ENCODE peak calls at places on chromosomes 4 and X, in six cellular contexts. One of them, this sample, is unnamed.
A peak's percentile ranks its signal among the peaks of the same experiment; 100 is the strongest.

GRCh38 chrX:119682019-119682989 is 10.7 kb downstream of the SEPTIN6 start:
- DNase-seq in MM.1S: peak; percentile 74
- DNase-seq in keratinocyte: no peak
- DNase-seq in fibroblast of lung: no peak
- DNase-seq in neural progenitor cell: no peak
- DNase-seq in mammary epithelial cell: no peak
- DNase-seq in this sample: no peak

GRCh38 chrX:31522760-31523159 is 450.9 kb upstream of the FTHL17 start:
- DNase-seq in MM.1S: no peak
- DNase-seq in keratinocyte: no peak
- DNase-seq in fibroblast of lung: no peak
- DNase-seq in neural progenitor cell: no peak
- DNase-seq in mammary epithelial cell: no peak
- DNase-seq in this sample: no peak

GRCh38 chr4:145735330-145735638 is 55.3 kb downstream of the C4orf51 start:
- DNase-seq in MM.1S: no peak
- DNase-seq in keratinocyte: peak; percentile 55
- DNase-seq in fibroblast of lung: peak; percentile 99
- DNase-seq in neural progenitor cell: no peak
- DNase-seq in mammary epithelial cell: peak; percentile 95
- DNase-seq in this sample: no peak

GRCh38 chr4:104494822-104495559 is at the start of gene CXXC4:
- DNase-seq in MM.1S: peak; percentile 88
- DNase-seq in keratinocyte: no peak
- DNase-seq in fibroblast of lung: peak; percentile 80
- DNase-seq in neural progenitor cell: peak; percentile 94
- DNase-seq in mammary epithelial cell: peak; percentile 2
- DNase-seq in this sample: peak; percentile 80

GRCh38 chr4:3290476-3290875 is 2.3 kb upstream of the RGS12 start:
- DNase-seq in MM.1S: no peak
- DNase-seq in keratinocyte: no peak
- DNase-seq in fibroblast of lung: no peak
- DNase-seq in neural progenitor cell: no peak
- DNase-seq in mammary epithelial cell: no peak
- DNase-seq in this sample: no peak

GRCh38 chrX:2342281-2342688 is 158.5 kb downstream of the DHRSX start:
- DNase-seq in MM.1S: no peak
- DNase-seq in keratinocyte: peak; percentile 19
- DNase-seq in fibroblast of lung: no peak
- DNase-seq in neural progenitor cell: no peak
- DNase-seq in mammary epithelial cell: peak; percentile 32
- DNase-seq in this sample: no peak

GRCh38 chrX:56766554-56767412 is 37.7 kb downstream of the NBDY start:
- DNase-seq in MM.1S: peak; percentile 24
- DNase-seq in keratinocyte: no peak
- DNase-seq in fibroblast of lung: peak; percentile 62
- DNase-seq in neural progenitor cell: no peak
- DNase-seq in mammary epithelial cell: no peak
- DNase-seq in this sample: peak; percentile 17

GRCh38 chrX:11787564-11787963 is 29.5 kb downstream of the MSL3 start:
- DNase-seq in MM.1S: no peak
- DNase-seq in keratinocyte: no peak
- DNase-seq in fibroblast of lung: peak; percentile 38
- DNase-seq in neural progenitor cell: peak; percentile 86
- DNase-seq in mammary epithelial cell: no peak
- DNase-seq in this sample: peak; percentile 72

GRCh38 chrX:103101280-103102042 is 8.5 kb upstream of the NXF3 start:
- DNase-seq in MM.1S: no peak
- DNase-seq in keratinocyte: no peak
- DNase-seq in fibroblast of lung: peak; percentile 1
- DNase-seq in neural progenitor cell: peak; percentile 54
- DNase-seq in mammary epithelial cell: no peak
- DNase-seq in this sample: peak; percentile 64

GRCh38 chr4:139682309-139683210 is 16.9 kb downstream of the MGST2 start:
- DNase-seq in MM.1S: no peak
- DNase-seq in keratinocyte: no peak
- DNase-seq in fibroblast of lung: no peak
- DNase-seq in neural progenitor cell: no peak
- DNase-seq in mammary epithelial cell: no peak
- DNase-seq in this sample: no peak

GRCh38 chr4:26748805-26749204 is 111.8 kb upstream of the STIM2 start:
- DNase-seq in MM.1S: peak; percentile 33
- DNase-seq in keratinocyte: no peak
- DNase-seq in fibroblast of lung: no peak
- DNase-seq in neural progenitor cell: no peak
- DNase-seq in mammary epithelial cell: no peak
- DNase-seq in this sample: no peak

GRCh38 chr4:86919824-86920223 is 15.0 kb upstream of the AFF1 start:
- DNase-seq in MM.1S: no peak
- DNase-seq in keratinocyte: no peak
- DNase-seq in fibroblast of lung: peak; percentile 18
- DNase-seq in neural progenitor cell: no peak
- DNase-seq in mammary epithelial cell: no peak
- DNase-seq in this sample: no peak

GRCh38 chrX:122945328-122945727 is 238.8 kb upstream of the GRIA3 start:
- DNase-seq in MM.1S: no peak
- DNase-seq in keratinocyte: no peak
- DNase-seq in fibroblast of lung: peak; percentile 6
- DNase-seq in neural progenitor cell: no peak
- DNase-seq in mammary epithelial cell: no peak
- DNase-seq in this sample: no peak

GRCh38 chrX:116490091-116490490 is 27.3 kb upstream of the CT83 start:
- DNase-seq in MM.1S: no peak
- DNase-seq in keratinocyte: no peak
- DNase-seq in fibroblast of lung: no peak
- DNase-seq in neural progenitor cell: no peak
- DNase-seq in mammary epithelial cell: no peak
- DNase-seq in this sample: peak; percentile 11

GRCh38 chr4:155889036-155889793 is 14.3 kb upstream of the TDO2 start:
- DNase-seq in MM.1S: no peak
- DNase-seq in keratinocyte: no peak
- DNase-seq in fibroblast of lung: peak; percentile 93
- DNase-seq in neural progenitor cell: no peak
- DNase-seq in mammary epithelial cell: peak; percentile 36
- DNase-seq in this sample: peak; percentile 67

GRCh38 chr4:101184668-101185067 is 162.7 kb downstream of the PPP3CA start:
- DNase-seq in MM.1S: no peak
- DNase-seq in keratinocyte: no peak
- DNase-seq in fibroblast of lung: no peak
- DNase-seq in neural progenitor cell: peak; percentile 27
- DNase-seq in mammary epithelial cell: no peak
- DNase-seq in this sample: no peak

GRCh38 chr4:47061435-47061834 is 30.1 kb downstream of the GABRB1 start:
- DNase-seq in MM.1S: no peak
- DNase-seq in keratinocyte: no peak
- DNase-seq in fibroblast of lung: peak; percentile 74
- DNase-seq in neural progenitor cell: no peak
- DNase-seq in mammary epithelial cell: no peak
- DNase-seq in this sample: no peak

GRCh38 chr4:152634110-152634760 is 45.6 kb downstream of the TMEM154 start:
- DNase-seq in MM.1S: no peak
- DNase-seq in keratinocyte: peak; percentile 36
- DNase-seq in fibroblast of lung: no peak
- DNase-seq in neural progenitor cell: no peak
- DNase-seq in mammary epithelial cell: peak; percentile 90
- DNase-seq in this sample: no peak

GRCh38 chr4:1039493-1040343 is 28.3 kb downstream of the FGFRL1 start:
- DNase-seq in MM.1S: no peak
- DNase-seq in keratinocyte: no peak
- DNase-seq in fibroblast of lung: peak; percentile 66
- DNase-seq in neural progenitor cell: peak; percentile 62
- DNase-seq in mammary epithelial cell: no peak
- DNase-seq in this sample: no peak
- H3K4me1 ChIP-seq in MM.1S: no peaks in the 10 kb centered on the region
- H3K4me1 ChIP-seq in keratinocyte: peaks cover 32% of the 10 kb centered on the region
- H3K4me1 ChIP-seq in fibroblast of lung: peaks cover 21% of the 10 kb centered on the region
- H3K4me1 ChIP-seq in neural progenitor cell: peaks cover 43% of the 10 kb centered on the region
- H3K4me1 ChIP-seq in mammary epithelial cell: peaks cover 41% of the 10 kb centered on the region
- H3K4me1 ChIP-seq in this sample: no peaks in the 10 kb centered on the region

DNA sequence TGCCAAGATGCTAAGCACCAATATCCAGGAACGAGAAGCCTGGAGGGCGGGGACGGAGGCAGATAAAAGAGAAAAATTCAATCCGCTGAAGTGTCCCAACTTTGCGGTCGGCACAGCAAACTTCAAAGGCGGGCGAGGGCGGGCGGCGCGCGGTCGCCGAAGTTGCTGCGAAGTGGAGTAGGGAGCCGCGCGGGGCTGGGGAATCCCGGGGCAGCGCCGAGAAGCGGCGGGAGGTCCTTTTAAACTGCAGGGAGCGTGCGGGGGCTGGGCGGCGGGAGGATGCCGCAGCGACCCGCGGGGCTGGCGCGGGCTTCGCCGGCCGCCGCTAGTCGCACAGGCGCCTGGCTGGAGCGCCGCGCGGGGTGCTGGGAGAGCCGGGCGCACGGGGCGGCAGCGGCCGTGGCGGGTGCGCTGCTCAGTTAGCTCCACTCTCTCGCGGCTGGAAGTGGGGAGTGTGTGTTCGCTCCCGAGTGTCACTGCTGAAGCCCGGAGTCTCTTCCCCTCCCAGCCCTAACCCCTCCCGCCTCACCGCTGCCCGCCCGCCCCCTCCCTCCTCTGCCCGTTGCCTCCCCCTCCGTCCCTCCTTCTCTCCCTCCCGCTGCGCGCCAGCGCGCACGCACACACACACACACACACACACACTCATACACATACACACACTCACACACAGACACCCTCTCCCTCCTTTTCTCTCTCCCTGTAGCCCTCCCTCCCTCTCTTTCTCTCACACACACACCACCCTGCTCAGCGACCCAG is at the start of gene NDNF:
- DNase-seq in MM.1S: peak; percentile 78
- DNase-seq in keratinocyte: no peak
- DNase-seq in fibroblast of lung: peak; percentile 50
- DNase-seq in neural progenitor cell: peak; percentile 74
- DNase-seq in mammary epithelial cell: no peak
- DNase-seq in this sample: peak; percentile 76
- TF ChIP-seq EZH2 in MM.1S: no peak
- TF ChIP-seq EZH2 in keratinocyte: no peak
- TF ChIP-seq EZH2 in fibroblast of lung: no peak
- TF ChIP-seq EZH2 in neural progenitor cell: peak; percentile 45
- TF ChIP-seq EZH2 in mammary epithelial cell: peak; percentile 88
- TF ChIP-seq EZH2 in this sample: no peak

DNA sequence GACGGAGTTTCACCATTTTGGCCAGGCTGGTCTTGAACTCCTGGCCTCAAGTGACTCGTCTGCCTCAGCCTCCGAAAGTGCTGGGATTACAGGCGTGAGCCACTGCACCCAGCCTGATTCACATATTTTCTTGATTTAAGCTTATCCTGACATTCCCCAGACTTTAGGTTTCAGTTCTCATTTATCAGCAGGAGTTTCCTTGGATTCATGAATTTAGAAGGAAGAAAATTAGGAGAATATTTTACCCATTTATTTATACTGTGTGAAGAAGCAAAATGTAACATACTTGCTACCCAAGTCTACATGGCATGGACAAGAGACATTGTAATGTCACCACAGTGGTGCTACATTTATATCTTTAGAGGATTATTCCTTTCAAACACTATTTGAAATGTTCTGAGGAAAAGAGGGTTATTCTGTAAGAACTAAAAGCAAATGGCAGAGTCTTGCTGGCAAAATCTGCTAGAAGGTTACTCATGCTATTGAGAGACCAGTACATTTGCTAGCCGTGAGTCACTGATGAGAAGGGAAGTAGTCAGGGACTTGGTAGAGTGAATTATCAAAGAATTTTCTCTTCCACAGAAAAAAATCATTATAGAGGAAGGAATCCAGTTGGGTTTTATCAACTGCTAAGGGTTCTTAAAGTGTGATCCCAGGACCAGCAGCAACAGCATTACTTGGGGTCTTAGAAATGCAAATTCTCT is 26.1 kb upstream of the CFAP299 start:
- DNase-seq in MM.1S: no peak
- DNase-seq in keratinocyte: peak; percentile 49
- DNase-seq in fibroblast of lung: peak; percentile 97
- DNase-seq in neural progenitor cell: no peak
- DNase-seq in mammary epithelial cell: peak; percentile 81
- DNase-seq in this sample: no peak
- H3K4me3 ChIP-seq in MM.1S: no peak overlapping the region
- H3K4me3 ChIP-seq in keratinocyte: no peak overlapping the region
- H3K4me3 ChIP-seq in fibroblast of lung: no peak overlapping the region
- H3K4me3 ChIP-seq in neural progenitor cell: no peak overlapping the region
- H3K4me3 ChIP-seq in mammary epithelial cell: no peak overlapping the region
- H3K4me3 ChIP-seq in this sample: no peak overlapping the region

DNA sequence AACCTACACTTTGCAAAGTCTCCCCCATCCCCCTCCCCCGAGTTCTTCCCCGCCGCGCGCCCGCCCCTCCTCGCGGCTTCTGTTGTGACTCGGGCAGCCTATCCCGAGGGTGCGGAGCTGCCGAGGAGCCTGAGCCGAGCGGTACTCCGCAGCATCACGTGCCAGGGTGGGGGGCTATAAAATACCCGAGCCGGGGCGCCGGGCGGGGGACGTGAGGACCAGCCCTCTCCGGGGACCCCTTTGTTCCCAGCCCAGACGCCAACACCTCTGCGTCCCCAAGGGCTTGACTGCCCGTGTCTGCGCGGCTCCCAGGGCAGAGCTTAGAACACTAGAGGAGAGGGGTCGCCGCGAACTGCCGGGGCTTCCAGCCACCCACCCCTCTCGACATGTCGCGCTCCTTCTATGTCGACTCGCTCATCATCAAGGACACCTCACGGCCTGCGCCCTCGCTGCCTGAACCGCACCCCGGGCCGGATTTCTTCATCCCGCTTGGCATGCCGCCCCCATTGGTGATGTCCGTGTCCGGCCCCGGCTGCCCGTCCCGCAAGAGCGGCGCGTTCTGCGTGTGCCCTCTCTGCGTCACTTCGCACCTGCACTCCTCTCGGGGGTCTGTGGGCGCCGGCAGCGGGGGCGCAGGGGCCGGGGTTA is at the start of gene GSX2:
- DNase-seq in MM.1S: no peak
- DNase-seq in keratinocyte: no peak
- DNase-seq in fibroblast of lung: no peak
- DNase-seq in neural progenitor cell: peak; percentile 54
- DNase-seq in mammary epithelial cell: peak; percentile 12
- DNase-seq in this sample: no peak
- H3K4me1 ChIP-seq in MM.1S: no peaks in the 10 kb centered on the region
- H3K4me1 ChIP-seq in keratinocyte: peaks cover 30% of the 10 kb centered on the region
- H3K4me1 ChIP-seq in fibroblast of lung: peaks cover 13% of the 10 kb centered on the region
- H3K4me1 ChIP-seq in neural progenitor cell: peaks cover 72% of the 10 kb centered on the region
- H3K4me1 ChIP-seq in mammary epithelial cell: peaks cover 21% of the 10 kb centered on the region
- H3K4me1 ChIP-seq in this sample: no peaks in the 10 kb centered on the region

DNA sequence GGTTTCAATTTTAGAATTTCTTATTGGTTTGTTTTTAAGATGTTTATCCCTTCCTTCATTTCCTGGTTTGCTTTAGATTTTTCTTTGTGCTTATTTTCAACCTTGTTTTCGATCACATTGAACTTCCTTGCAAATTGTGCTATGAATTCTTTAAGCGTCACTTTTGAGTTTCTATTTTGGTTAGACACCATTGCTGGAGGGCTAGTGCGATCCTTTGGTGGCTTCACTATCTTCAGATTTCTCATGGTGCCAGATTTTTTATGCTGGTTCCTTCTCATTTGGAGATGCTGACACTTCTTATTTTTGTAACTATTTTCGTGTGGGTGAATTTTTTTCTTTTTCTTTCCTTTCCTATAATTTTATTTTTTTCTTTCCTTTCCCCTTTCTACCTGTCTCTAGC is 227.2 kb upstream of the HDX start:
- DNase-seq in MM.1S: no peak
- DNase-seq in keratinocyte: no peak
- DNase-seq in fibroblast of lung: no peak
- DNase-seq in neural progenitor cell: no peak
- DNase-seq in mammary epithelial cell: no peak
- DNase-seq in this sample: no peak
- TF ChIP-seq EZH2 in MM.1S: no peak
- TF ChIP-seq EZH2 in keratinocyte: no peak
- TF ChIP-seq EZH2 in fibroblast of lung: no peak
- TF ChIP-seq EZH2 in neural progenitor cell: no peak
- TF ChIP-seq EZH2 in mammary epithelial cell: no peak
- TF ChIP-seq EZH2 in this sample: no peak

GRCh38 chrX:23659339-23659738 is 8.0 kb upstream of the PRDX4 start:
- DNase-seq in MM.1S: no peak
- DNase-seq in keratinocyte: no peak
- DNase-seq in fibroblast of lung: no peak
- DNase-seq in neural progenitor cell: no peak
- DNase-seq in mammary epithelial cell: no peak
- DNase-seq in this sample: no peak
- H3K4me3 ChIP-seq in MM.1S: no peak overlapping the region
- H3K4me3 ChIP-seq in keratinocyte: no peak overlapping the region
- H3K4me3 ChIP-seq in fibroblast of lung: no peak overlapping the region
- H3K4me3 ChIP-seq in neural progenitor cell: no peak overlapping the region
- H3K4me3 ChIP-seq in mammary epithelial cell: no peak overlapping the region
- H3K4me3 ChIP-seq in this sample: no peak overlapping the region

This sample was measured in A673.